ENCODE peak calls at places on chromosomes 11 and 22, in nine cellular contexts. O is stomach; W is T-helper 1 cell; C is right cardiac atrium; V is head of caudate nucleus; R is NCI-H2081; X is activated naive CD8-positive, alpha-beta T cell treated with anti-CD3 and anti-CD28 coated beads for 36 hours; H is lower leg skin; L is activated CD4-positive, alpha-beta T cell treated with anti-CD3 and anti-CD28 coated beads, Interleukin-2, amount 10 ng/mL, durations not matched to agents 7 days and 5 days. Z is an unnamed sample.

GRCh38 chr11:66082936-66083698 is 13.0 kb downstream of the PACS1 start:
- DNase-seq in R (peak; percentile 41), X (no peak), H (no peak), V (no peak), W (no peak), O (no peak), L (no peak), C (no peak), Z (no peak)

GRCh38 chr11:68312780-68313573 is 586 bp downstream of the LRP5 start:
- DNase-seq in X (peak; percentile 42), O (no peak), R (no peak), W (no peak), L (peak; percentile 27), V (peak; percentile 22), H (no peak), C (no peak), Z (peak; percentile 44)

GRCh38 chr11:75355051-75355450 is 3.6 kb upstream of the ARRB1 start:
- DNase-seq in L (no peak), V (no peak), O (no peak), X (no peak), W (no peak), H (no peak), R (no peak), C (no peak), Z (no peak)

GRCh38 chr22:38021201-38021600 is 36.0 kb upstream of the PICK1 start:
- DNase-seq in W (no peak), H (no peak), R (no peak), X (no peak), V (no peak), C (no peak), O (no peak), L (no peak), Z (no peak)

GRCh38 chr11:13663631-13664071 is 4.8 kb upstream of the FAR1 start:
- DNase-seq in H (no peak), V (no peak), X (no peak), C (no peak), R (no peak), O (no peak), W (no peak), L (no peak), Z (no peak)

GRCh38 chr11:4496555-4497248 is 14.3 kb downstream of the OR52K1 start:
- DNase-seq in O (peak; percentile 34), X (no peak), L (no peak), V (no peak), R (no peak), C (no peak), H (no peak), W (no peak), Z (no peak)

GRCh38 chr11:23205156-23205871 is 345.0 kb upstream of the CCDC179 start:
- DNase-seq in W (no peak), H (no peak), C (no peak), V (no peak), R (no peak), X (no peak), L (no peak), O (no peak), Z (no peak)

GRCh38 chr11:46112961-46113617 is 8.2 kb downstream of the PHF21A start:
- DNase-seq in W (peak; percentile 26), O (no peak), X (no peak), L (peak; percentile 59), H (no peak), R (peak; percentile 60), V (no peak), C (no peak), Z (peak; percentile 73)

GRCh38 chr22:27420817-27421361 is 380.7 kb downstream of the MN1 start:
- DNase-seq in L (no peak), R (peak; percentile 5), C (peak; percentile 86), O (peak; percentile 91), H (peak; percentile 93), V (no peak), W (no peak), X (no peak), Z (no peak)

GRCh38 chr11:36253238-36253637 is 36.0 kb downstream of the COMMD9 start:
- DNase-seq in C (no peak), L (no peak), W (no peak), X (no peak), V (no peak), H (no peak), R (no peak), O (no peak), Z (no peak)

GRCh38 chr11:83159901-83160865 is 3.3 kb downstream of the PCF11 start:
- DNase-seq in X (no peak), W (no peak), C (no peak), R (no peak), V (no peak), H (no peak), L (no peak), O (peak; percentile 53), Z (no peak)

GRCh38 chr11:38005597-38005996 is 1407.6 kb upstream of the RAG2 start:
- DNase-seq in C (no peak), X (no peak), H (no peak), R (no peak), O (no peak), W (no peak), L (no peak), V (no peak), Z (no peak)

GRCh38 chr11:87351671-87352070 is 313.9 kb downstream of the TMEM135 start:
- DNase-seq in O (no peak), C (no peak), L (no peak), X (no peak), H (no peak), W (no peak), V (no peak), R (no peak), Z (peak; percentile 10)

GRCh38 chr11:95512682-95513081 is 276.9 kb downstream of the FAM76B start:
- DNase-seq in X (no peak), O (no peak), V (no peak), H (peak; percentile 88), C (peak; percentile 45), L (no peak), W (no peak), R (no peak), Z (no peak)

GRCh38 chr22:36301851-36302250 is 48.9 kb downstream of the APOL1 start:
- DNase-seq in X (no peak), O (no peak), C (no peak), V (no peak), R (no peak), W (no peak), H (no peak), L (no peak), Z (no peak)

GRCh38 chr11:33674035-33674814 is 26.4 kb downstream of the C11orf91 start:
- DNase-seq in O (no peak), C (no peak), V (no peak), W (no peak), L (no peak), X (no peak), R (no peak), H (no peak), Z (no peak)

GRCh38 chr11:1503708-1504104 is 17.1 kb upstream of the MOB2 start:
- DNase-seq in V (peak; percentile 60), H (no peak), L (no peak), X (no peak), O (peak; percentile 59), R (no peak), W (no peak), C (peak; percentile 33), Z (no peak)

GRCh38 chr11:46277623-46278386 is at the start of gene CREB3L1:
- DNase-seq in V (no peak), W (no peak), C (peak; percentile 65), O (peak; percentile 91), H (peak; percentile 91), R (no peak), X (no peak), L (no peak), Z (no peak)

GRCh38 chr11:14414470-14415461 is 55.8 kb upstream of the RRAS2 start:
- DNase-seq in V (no peak), R (no peak), L (peak; percentile 82), W (peak; percentile 38), H (no peak), X (peak; percentile 86), C (no peak), O (no peak), Z (no peak)

GRCh38 chr11:58788355-58789023 is 56.0 kb downstream of the GLYATL2 start:
- DNase-seq in C (no peak), X (peak; percentile 18), V (peak; percentile 8), W (no peak), O (peak; percentile 66), R (peak; percentile 43), H (no peak), L (peak; percentile 60), Z (peak; percentile 26)

Z was measured in germinal center.